ENCODE peak calls at places on chromosomes 1 and 21, in nine cellular contexts. One of them, this sample, is unnamed.

GRCh38 chr1:184030433-184031126 is 6.9 kb downstream of the COLGALT2 start:
- DNase-seq in tibial nerve: no peak
- DNase-seq in tibial artery: no peak
- DNase-seq in breast epithelium: no peak
- DNase-seq in fibroblast of mammary gland: no peak
- DNase-seq in CD8-positive, alpha-beta T cell: no peak
- DNase-seq in fibroblast of pulmonary artery: no peak
- DNase-seq in cardiac muscle cell: no peak
- DNase-seq in progenitor cell of endocrine pancreas: no peak
- DNase-seq in this sample: no peak

GRCh38 chr1:210536263-210536961 is 207.7 kb downstream of the HHAT start:
- DNase-seq in tibial artery: no peak
- DNase-seq in fibroblast of pulmonary artery: no peak
- DNase-seq in fibroblast of mammary gland: no peak
- DNase-seq in CD8-positive, alpha-beta T cell: no peak
- DNase-seq in tibial nerve: no peak
- DNase-seq in breast epithelium: no peak
- DNase-seq in progenitor cell of endocrine pancreas: no peak
- DNase-seq in cardiac muscle cell: no peak
- DNase-seq in this sample: no peak

GRCh38 chr1:77655431-77655974 is 27.0 kb downstream of the ZZZ3 start:
- DNase-seq in CD8-positive, alpha-beta T cell: no peak
- DNase-seq in fibroblast of mammary gland: peak; percentile 40
- DNase-seq in tibial nerve: no peak
- DNase-seq in fibroblast of pulmonary artery: no peak
- DNase-seq in tibial artery: no peak
- DNase-seq in cardiac muscle cell: no peak
- DNase-seq in breast epithelium: no peak
- DNase-seq in progenitor cell of endocrine pancreas: no peak
- DNase-seq in this sample: no peak

GRCh38 chr1:78884685-78885452 is 121.7 kb downstream of the ADGRL4 start:
- DNase-seq in progenitor cell of endocrine pancreas: no peak
- DNase-seq in fibroblast of pulmonary artery: peak; percentile 33
- DNase-seq in fibroblast of mammary gland: peak; percentile 44
- DNase-seq in cardiac muscle cell: peak; percentile 38
- DNase-seq in tibial nerve: no peak
- DNase-seq in tibial artery: no peak
- DNase-seq in breast epithelium: no peak
- DNase-seq in CD8-positive, alpha-beta T cell: no peak
- DNase-seq in this sample: no peak

GRCh38 chr1:231636157-231636556 is 9.6 kb downstream of the DISC1 start:
- DNase-seq in breast epithelium: no peak
- DNase-seq in fibroblast of mammary gland: peak; percentile 66
- DNase-seq in tibial artery: no peak
- DNase-seq in fibroblast of pulmonary artery: peak; percentile 44
- DNase-seq in CD8-positive, alpha-beta T cell: no peak
- DNase-seq in tibial nerve: no peak
- DNase-seq in progenitor cell of endocrine pancreas: no peak
- DNase-seq in cardiac muscle cell: peak; percentile 38
- DNase-seq in this sample: no peak

GRCh38 chr1:8560611-8561544 is 243.0 kb downstream of the SLC45A1 start:
- DNase-seq in CD8-positive, alpha-beta T cell: no peak
- DNase-seq in cardiac muscle cell: peak; percentile 67
- DNase-seq in progenitor cell of endocrine pancreas: no peak
- DNase-seq in tibial nerve: peak; percentile 34
- DNase-seq in fibroblast of pulmonary artery: peak; percentile 72
- DNase-seq in breast epithelium: no peak
- DNase-seq in fibroblast of mammary gland: peak; percentile 63
- DNase-seq in tibial artery: no peak
- DNase-seq in this sample: no peak

GRCh38 chr1:21956720-21957552 is 19.8 kb upstream of the HSPG2 start:
- DNase-seq in tibial artery: peak; percentile 85
- DNase-seq in cardiac muscle cell: peak; percentile 61
- DNase-seq in CD8-positive, alpha-beta T cell: peak; percentile 14
- DNase-seq in fibroblast of pulmonary artery: peak; percentile 67
- DNase-seq in tibial nerve: no peak
- DNase-seq in fibroblast of mammary gland: peak; percentile 45
- DNase-seq in breast epithelium: peak; percentile 82
- DNase-seq in progenitor cell of endocrine pancreas: no peak
- DNase-seq in this sample: no peak

GRCh38 chr1:217630711-217631591 is at the start of the genes GPATCH2 and SPATA17:
- DNase-seq in fibroblast of pulmonary artery: peak; percentile 93
- DNase-seq in fibroblast of mammary gland: peak; percentile 88
- DNase-seq in tibial artery: peak; percentile 84
- DNase-seq in progenitor cell of endocrine pancreas: peak; percentile 46
- DNase-seq in cardiac muscle cell: peak; percentile 94
- DNase-seq in CD8-positive, alpha-beta T cell: peak; percentile 64
- DNase-seq in breast epithelium: peak; percentile 67
- DNase-seq in tibial nerve: peak; percentile 70
- DNase-seq in this sample: peak; percentile 35

GRCh38 chr1:169483500-169483966 is 2.2 kb downstream of the SLC19A2 start:
- DNase-seq in tibial artery: no peak
- DNase-seq in progenitor cell of endocrine pancreas: no peak
- DNase-seq in CD8-positive, alpha-beta T cell: no peak
- DNase-seq in breast epithelium: peak; percentile 40
- DNase-seq in fibroblast of pulmonary artery: peak; percentile 49
- DNase-seq in cardiac muscle cell: peak; percentile 49
- DNase-seq in fibroblast of mammary gland: peak; percentile 91
- DNase-seq in tibial nerve: peak; percentile 65
- DNase-seq in this sample: no peak

GRCh38 chr21:44262338-44263048 is 796 bp upstream of the DNMT3L start:
- DNase-seq in fibroblast of mammary gland: no peak
- DNase-seq in cardiac muscle cell: no peak
- DNase-seq in tibial artery: no peak
- DNase-seq in progenitor cell of endocrine pancreas: no peak
- DNase-seq in fibroblast of pulmonary artery: no peak
- DNase-seq in breast epithelium: no peak
- DNase-seq in tibial nerve: no peak
- DNase-seq in CD8-positive, alpha-beta T cell: no peak
- DNase-seq in this sample: no peak

GRCh38 chr21:44352253-44352860 is 1.1 kb upstream of the TRPM2 start:
- DNase-seq in fibroblast of pulmonary artery: no peak
- DNase-seq in fibroblast of mammary gland: no peak
- DNase-seq in tibial nerve: no peak
- DNase-seq in progenitor cell of endocrine pancreas: no peak
- DNase-seq in tibial artery: no peak
- DNase-seq in CD8-positive, alpha-beta T cell: no peak
- DNase-seq in cardiac muscle cell: no peak
- DNase-seq in breast epithelium: no peak
- DNase-seq in this sample: no peak

GRCh38 chr1:37306461-37306860 is 167.9 kb upstream of the ZC3H12A start:
- DNase-seq in breast epithelium: peak; percentile 53
- DNase-seq in progenitor cell of endocrine pancreas: no peak
- DNase-seq in tibial artery: no peak
- DNase-seq in fibroblast of pulmonary artery: peak; percentile 4
- DNase-seq in tibial nerve: no peak
- DNase-seq in cardiac muscle cell: peak; percentile 54
- DNase-seq in fibroblast of mammary gland: peak; percentile 1
- DNase-seq in CD8-positive, alpha-beta T cell: no peak
- DNase-seq in this sample: no peak

GRCh38 chr21:19507682-19508260 is 1104.2 kb upstream of the TMPRSS15 start:
- DNase-seq in tibial nerve: no peak
- DNase-seq in fibroblast of pulmonary artery: peak; percentile 4
- DNase-seq in cardiac muscle cell: no peak
- DNase-seq in progenitor cell of endocrine pancreas: no peak
- DNase-seq in CD8-positive, alpha-beta T cell: no peak
- DNase-seq in tibial artery: no peak
- DNase-seq in fibroblast of mammary gland: peak; percentile 1
- DNase-seq in breast epithelium: no peak
- DNase-seq in this sample: no peak
- TF ChIP-seq CTCF in tibial nerve: no peak
- TF ChIP-seq CTCF in fibroblast of pulmonary artery: peak; percentile 16
- TF ChIP-seq CTCF in cardiac muscle cell: no peak
- TF ChIP-seq CTCF in progenitor cell of endocrine pancreas: peak; percentile 73
- TF ChIP-seq CTCF in CD8-positive, alpha-beta T cell: no peak
- TF ChIP-seq CTCF in tibial artery: no peak
- TF ChIP-seq CTCF in fibroblast of mammary gland: peak; percentile 8
- TF ChIP-seq CTCF in breast epithelium: no peak
- TF ChIP-seq CTCF in this sample: no peak

GRCh38 chr1:33098371-33098770 is 17.4 kb downstream of the AZIN2 start:
- DNase-seq in fibroblast of pulmonary artery: no peak
- DNase-seq in progenitor cell of endocrine pancreas: no peak
- DNase-seq in fibroblast of mammary gland: no peak
- DNase-seq in tibial artery: no peak
- DNase-seq in cardiac muscle cell: peak; percentile 58
- DNase-seq in breast epithelium: no peak
- DNase-seq in CD8-positive, alpha-beta T cell: no peak
- DNase-seq in tibial nerve: no peak
- DNase-seq in this sample: no peak

GRCh38 chr1:33097137-33097611 is 16.2 kb downstream of the AZIN2 start:
- DNase-seq in progenitor cell of endocrine pancreas: no peak
- DNase-seq in cardiac muscle cell: peak; percentile 67
- DNase-seq in breast epithelium: no peak
- DNase-seq in CD8-positive, alpha-beta T cell: no peak
- DNase-seq in tibial nerve: no peak
- DNase-seq in tibial artery: no peak
- DNase-seq in fibroblast of mammary gland: peak; percentile 75
- DNase-seq in fibroblast of pulmonary artery: peak; percentile 54
- DNase-seq in this sample: no peak

GRCh38 chr1:33096358-33097005 is 15.5 kb downstream of the AZIN2 start:
- DNase-seq in tibial artery: no peak
- DNase-seq in fibroblast of pulmonary artery: peak; percentile 88
- DNase-seq in breast epithelium: no peak
- DNase-seq in CD8-positive, alpha-beta T cell: no peak
- DNase-seq in progenitor cell of endocrine pancreas: no peak
- DNase-seq in cardiac muscle cell: peak; percentile 90
- DNase-seq in tibial nerve: no peak
- DNase-seq in fibroblast of mammary gland: no peak
- DNase-seq in this sample: no peak

GRCh38 chr1:33097762-33098161 is 16.8 kb downstream of the AZIN2 start:
- DNase-seq in fibroblast of pulmonary artery: no peak
- DNase-seq in CD8-positive, alpha-beta T cell: no peak
- DNase-seq in tibial artery: no peak
- DNase-seq in breast epithelium: peak; percentile 17
- DNase-seq in cardiac muscle cell: no peak
- DNase-seq in progenitor cell of endocrine pancreas: no peak
- DNase-seq in tibial nerve: no peak
- DNase-seq in fibroblast of mammary gland: no peak
- DNase-seq in this sample: no peak

DNA sequence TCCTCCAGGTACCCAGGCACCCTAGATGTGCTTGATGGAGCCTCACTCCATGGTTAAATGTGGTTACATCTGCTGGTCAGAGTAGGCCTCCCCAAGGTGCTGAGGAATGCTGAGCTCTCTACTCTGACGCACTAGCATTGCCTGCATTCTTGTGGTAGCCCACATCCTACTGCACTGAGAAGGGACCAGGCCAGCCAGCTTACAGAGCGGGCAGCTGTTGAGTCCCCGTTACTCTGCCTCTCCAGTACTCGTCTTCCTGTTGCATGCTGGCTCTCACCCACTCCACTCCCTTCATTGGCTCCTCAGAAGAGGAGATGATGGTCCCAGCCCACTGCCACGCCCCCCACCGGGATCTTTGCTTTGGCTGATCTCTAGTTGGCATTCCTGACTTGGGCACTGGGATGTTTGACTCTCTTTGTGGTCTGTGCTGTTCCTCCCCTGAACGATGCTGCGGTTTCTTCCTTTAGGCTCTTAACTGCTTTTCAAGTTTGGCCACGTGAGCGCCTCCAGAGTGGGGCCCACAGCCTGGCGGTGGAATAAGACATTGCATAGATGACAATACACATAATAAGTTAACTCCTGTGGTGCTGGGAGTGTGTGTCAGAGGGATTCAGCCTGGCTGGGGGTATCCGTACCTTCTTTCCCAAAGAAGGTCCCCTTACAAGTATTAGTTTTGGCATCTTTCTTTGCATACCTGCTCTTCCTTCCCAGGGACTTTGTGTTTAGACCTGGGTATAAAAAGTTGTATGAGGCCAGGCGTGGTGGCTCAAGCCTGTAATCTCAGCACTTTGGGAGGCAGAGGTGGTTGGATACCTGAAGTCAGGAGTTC is 18.6 kb downstream of the AZIN2 start:
- DNase-seq in tibial nerve: peak; percentile 57
- DNase-seq in progenitor cell of endocrine pancreas: no peak
- DNase-seq in fibroblast of pulmonary artery: peak; percentile 100
- DNase-seq in CD8-positive, alpha-beta T cell: peak; percentile 58
- DNase-seq in breast epithelium: peak; percentile 99
- DNase-seq in tibial artery: no peak
- DNase-seq in fibroblast of mammary gland: peak; percentile 100
- DNase-seq in cardiac muscle cell: peak; percentile 100
- DNase-seq in this sample: no peak
- TF ChIP-seq CTCF in tibial nerve: no peak
- TF ChIP-seq CTCF in progenitor cell of endocrine pancreas: no peak
- TF ChIP-seq CTCF in fibroblast of pulmonary artery: peak; percentile 47
- TF ChIP-seq CTCF in CD8-positive, alpha-beta T cell: peak; percentile 61
- TF ChIP-seq CTCF in breast epithelium: peak; percentile 85
- TF ChIP-seq CTCF in tibial artery: peak; percentile 18
- TF ChIP-seq CTCF in fibroblast of mammary gland: peak; percentile 52
- TF ChIP-seq CTCF in cardiac muscle cell: peak; percentile 65
- TF ChIP-seq CTCF in this sample: no peak

GRCh38 chr1:12244078-12244477 is 14.2 kb downstream of the VPS13D start:
- DNase-seq in progenitor cell of endocrine pancreas: no peak
- DNase-seq in CD8-positive, alpha-beta T cell: no peak
- DNase-seq in fibroblast of mammary gland: peak; percentile 19
- DNase-seq in tibial nerve: no peak
- DNase-seq in fibroblast of pulmonary artery: peak; percentile 40
- DNase-seq in tibial artery: no peak
- DNase-seq in cardiac muscle cell: peak; percentile 41
- DNase-seq in breast epithelium: no peak
- DNase-seq in this sample: no peak
- TF ChIP-seq CTCF in progenitor cell of endocrine pancreas: peak; percentile 43
- TF ChIP-seq CTCF in CD8-positive, alpha-beta T cell: peak; percentile 21
- TF ChIP-seq CTCF in fibroblast of mammary gland: peak; percentile 43
- TF ChIP-seq CTCF in tibial nerve: no peak
- TF ChIP-seq CTCF in fibroblast of pulmonary artery: peak; percentile 57
- TF ChIP-seq CTCF in tibial artery: no peak
- TF ChIP-seq CTCF in cardiac muscle cell: peak; percentile 53
- TF ChIP-seq CTCF in breast epithelium: no peak
- TF ChIP-seq CTCF in this sample: no peak

GRCh38 chr1:29343908-29344307 is 107.6 kb downstream of the PTPRU start:
- DNase-seq in CD8-positive, alpha-beta T cell: no peak
- DNase-seq in fibroblast of mammary gland: no peak
- DNase-seq in fibroblast of pulmonary artery: no peak
- DNase-seq in tibial nerve: no peak
- DNase-seq in breast epithelium: no peak
- DNase-seq in tibial artery: no peak
- DNase-seq in cardiac muscle cell: no peak
- DNase-seq in progenitor cell of endocrine pancreas: no peak
- DNase-seq in this sample: no peak

GRCh38 chr1:29342351-29342750 is 106.0 kb downstream of the PTPRU start:
- DNase-seq in tibial nerve: no peak
- DNase-seq in CD8-positive, alpha-beta T cell: no peak
- DNase-seq in progenitor cell of endocrine pancreas: no peak
- DNase-seq in fibroblast of pulmonary artery: no peak
- DNase-seq in fibroblast of mammary gland: no peak
- DNase-seq in tibial artery: no peak
- DNase-seq in breast epithelium: no peak
- DNase-seq in cardiac muscle cell: no peak
- DNase-seq in this sample: no peak

GRCh38 chr1:29344336-29344735 is 108.0 kb downstream of the PTPRU start:
- DNase-seq in CD8-positive, alpha-beta T cell: no peak
- DNase-seq in fibroblast of pulmonary artery: no peak
- DNase-seq in fibroblast of mammary gland: no peak
- DNase-seq in tibial artery: no peak
- DNase-seq in tibial nerve: no peak
- DNase-seq in progenitor cell of endocrine pancreas: no peak
- DNase-seq in cardiac muscle cell: no peak
- DNase-seq in breast epithelium: no peak
- DNase-seq in this sample: no peak

GRCh38 chr1:29343476-29343875 is 107.2 kb downstream of the PTPRU start:
- DNase-seq in fibroblast of pulmonary artery: no peak
- DNase-seq in CD8-positive, alpha-beta T cell: no peak
- DNase-seq in cardiac muscle cell: no peak
- DNase-seq in tibial artery: no peak
- DNase-seq in fibroblast of mammary gland: no peak
- DNase-seq in tibial nerve: no peak
- DNase-seq in progenitor cell of endocrine pancreas: no peak
- DNase-seq in breast epithelium: no peak
- DNase-seq in this sample: no peak

GRCh38 chr1:29341936-29342335 is 105.6 kb downstream of the PTPRU start:
- DNase-seq in fibroblast of pulmonary artery: peak; percentile 4
- DNase-seq in tibial artery: peak; percentile 40
- DNase-seq in breast epithelium: no peak
- DNase-seq in tibial nerve: no peak
- DNase-seq in cardiac muscle cell: peak; percentile 6
- DNase-seq in CD8-positive, alpha-beta T cell: no peak
- DNase-seq in progenitor cell of endocrine pancreas: no peak
- DNase-seq in fibroblast of mammary gland: peak; percentile 3
- DNase-seq in this sample: no peak
- TF ChIP-seq CTCF in fibroblast of pulmonary artery: peak; percentile 34
- TF ChIP-seq CTCF in tibial artery: no peak
- TF ChIP-seq CTCF in breast epithelium: no peak
- TF ChIP-seq CTCF in tibial nerve: no peak
- TF ChIP-seq CTCF in cardiac muscle cell: peak; percentile 29
- TF ChIP-seq CTCF in CD8-positive, alpha-beta T cell: no peak
- TF ChIP-seq CTCF in progenitor cell of endocrine pancreas: no peak
- TF ChIP-seq CTCF in fibroblast of mammary gland: peak; percentile 5
- TF ChIP-seq CTCF in this sample: no peak

This sample was measured in omental fat pad.